ENCODE peak calls at places on chromosomes 3 and 15, in five cellular contexts. P, U, O, E and S are unnamed samples. For H3K27me3 and H3K4me1, the result is how much of the 10 kb centered on the place peaks cover.

GRCh38 chr3:162998205-162998604 is 1501.6 kb downstream of the OTOL1 start:
- DNase-seq in U (no peak), E (no peak), O (no peak), P (no peak), S (no peak)

GRCh38 chr3:162034368-162034767 is 537.8 kb downstream of the OTOL1 start:
- DNase-seq in U (peak), P (no peak), E (no peak), O (no peak), S (no peak)

GRCh38 chr15:71052356-71052755 is 62.9 kb upstream of the THSD4 start:
- DNase-seq in U (peak), P (no peak), O (no peak), E (no peak), S (no peak)

GRCh38 chr3:196624907-196625306 is 14.6 kb upstream of the NRROS start:
- DNase-seq in E (peak), P (peak), U (no peak), O (no peak), S (no peak)

GRCh38 chr15:41919954-41920538 is 26.2 kb upstream of the SPTBN5 start:
- DNase-seq in O (no peak), E (no peak), P (peak), U (peak), S (no peak)

GRCh38 chr3:45464336-45464809 is 76.0 kb downstream of the LARS2 start:
- DNase-seq in E (peak), P (no peak), U (peak), O (peak), S (no peak)

GRCh38 chr15:66233487-66234415 is 19.8 kb downstream of the MEGF11 start:
- DNase-seq in U (no peak), O (no peak), P (no peak), E (peak), S (no peak)

GRCh38 chr3:98823791-98824190 is 60.7 kb downstream of the ST3GAL6 start:
- DNase-seq in O (no peak), P (no peak), E (no peak), U (peak), S (no peak)

GRCh38 chr15:30859091-30859874 is 44.4 kb upstream of the FAN1 start:
- DNase-seq in O (peak), P (no peak), U (peak), E (no peak), S (no peak)

GRCh38 chr3:43317461-43318316 is 31.3 kb downstream of the SNRK start:
- DNase-seq in P (no peak), O (no peak), E (no peak), U (no peak), S (no peak)

GRCh38 chr3:66609660-66610547 is 109.1 kb upstream of the LRIG1 start:
- DNase-seq in U (peak), E (no peak), P (no peak), O (no peak), S (no peak)

GRCh38 chr15:38069001-38069400 is 134.6 kb downstream of the TMCO5A start:
- DNase-seq in O (no peak), P (peak), E (no peak), U (peak), S (no peak)

GRCh38 chr3:120642368-120642948 is 39.6 kb downstream of the HGD start:
- DNase-seq in E (no peak), U (peak), P (no peak), O (no peak), S (no peak)

GRCh38 chr15:85073556-85074194 is 92.0 kb downstream of the PDE8A start:
- DNase-seq in U (peak), E (no peak), P (no peak), O (no peak), S (no peak)

GRCh38 chr15:89482139-89482538 is 14.2 kb downstream of the RHCG start:
- DNase-seq in O (no peak), E (no peak), P (no peak), U (no peak), S (no peak)
- H3K27me3 ChIP-seq in O (under half), E (half or more), P (under half), U (under half), S (under half)

GRCh38 chr3:134858516-134859035 is 63.5 kb downstream of the EPHB1 start:
- DNase-seq in E (no peak), P (no peak), O (no peak), U (no peak), S (no peak)
- H3K4me1 ChIP-seq in E (under half), P (under half), O (under half), U (under half), S (under half)

DNA sequence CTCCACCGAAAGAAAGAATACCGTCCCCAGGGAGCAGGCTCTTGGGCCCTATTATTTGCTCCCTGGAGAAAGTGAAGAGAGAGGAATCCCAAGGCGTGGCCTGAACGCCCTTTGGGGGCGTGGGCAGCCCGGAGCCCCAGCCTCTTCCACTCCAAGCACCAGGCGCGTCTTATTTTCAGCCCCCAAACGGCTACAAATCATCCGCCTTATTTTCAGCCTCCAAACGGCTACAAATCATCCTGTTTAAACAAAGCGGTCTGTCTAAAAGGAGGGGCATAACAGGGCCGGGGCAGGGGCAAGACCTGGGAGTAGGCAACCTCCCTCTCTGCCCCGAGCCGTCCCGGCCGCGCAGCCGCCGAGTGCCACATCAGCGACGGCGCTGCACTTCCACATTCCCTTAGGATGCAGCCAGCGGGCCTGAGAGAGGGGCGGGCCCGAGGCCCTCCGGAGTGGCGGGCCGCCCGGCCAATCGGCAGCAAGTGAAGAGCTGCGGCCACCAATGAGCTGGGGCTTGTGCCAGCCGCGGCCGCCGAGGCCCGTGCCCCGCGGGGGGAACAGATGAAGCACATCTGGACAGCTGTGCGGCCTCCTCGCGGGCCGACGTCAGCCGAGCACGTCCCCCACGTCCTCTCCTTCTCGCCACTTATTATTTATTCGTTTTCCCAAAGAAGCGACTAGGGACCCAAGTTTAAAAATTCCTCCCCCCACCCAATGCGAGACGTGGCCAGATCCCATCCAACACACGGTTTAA is at the start of gene TMEM45A:
- DNase-seq in O (peak), U (peak), P (peak), E (peak), S (peak)
- TF ChIP-seq POLR2A in O (peak), U (peak), P (no peak), E (no peak), S (peak)

GRCh38 chr3:53716998-53717397 is 129.2 kb downstream of the CHDH start:
- DNase-seq in E (no peak), U (no peak), P (no peak), O (no peak), S (no peak)
- H3K27me3 ChIP-seq in E (under half), U (under half), P (under half), O (under half), S (under half)

GRCh38 chr3:71545330-71545729 is 38.2 kb downstream of the FOXP1 start:
- DNase-seq in U (peak), P (no peak), O (no peak), E (no peak), S (no peak)
- H3K4me1 ChIP-seq in U (under half), P (half or more), O (under half), E (half or more), S (under half)

DNA sequence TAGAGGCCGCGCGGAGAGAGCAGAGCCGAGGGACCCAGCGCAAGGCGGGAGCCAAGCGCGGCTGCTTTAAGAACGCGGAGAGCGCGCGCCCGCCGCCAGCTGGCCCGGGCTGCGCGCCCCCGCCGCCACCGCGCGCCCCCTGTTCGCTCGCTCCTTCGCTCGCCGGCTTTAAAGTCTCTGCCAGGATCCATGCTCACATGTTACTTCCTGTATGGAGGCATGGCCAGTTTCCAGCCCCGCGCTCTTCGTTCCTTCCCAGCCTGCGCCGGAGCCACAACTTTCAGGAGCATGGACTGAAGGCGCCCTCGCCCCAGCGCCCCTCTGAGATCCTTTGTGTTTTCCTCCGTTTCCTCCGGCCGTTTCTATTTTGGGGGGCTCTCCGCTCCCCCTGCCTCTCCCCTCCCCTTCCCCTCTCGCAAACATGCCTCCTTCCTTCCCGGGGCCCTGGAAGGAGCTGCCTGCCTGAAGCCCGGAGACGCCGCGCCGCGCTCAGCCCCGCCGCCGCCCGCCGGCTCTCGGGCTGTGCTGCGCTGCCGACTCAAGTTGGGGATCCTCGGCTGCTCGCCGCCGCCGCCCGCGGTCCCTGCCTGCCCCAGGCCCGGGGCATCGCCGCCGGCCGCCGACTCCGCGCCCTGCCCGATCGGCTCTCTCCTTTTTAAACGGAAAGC is at the start of gene PTPRG:
- DNase-seq in E (peak), P (peak), O (peak), U (peak), S (peak)
- TF ChIP-seq POLR2A in E (no peak), P (no peak), O (peak), U (peak), S (peak)